ENCODE peak calls at places on chromosomes 4 and X, in seven cellular contexts. H is AG10803, V is endothelial cell, M is stomach, P is hepatocyte, N is mesothelial cell of epicardium, G is kidney. T is an unnamed sample.

GRCh38 chr4:2249526-2249991 is 7.6 kb upstream of the HAUS3 start:
- DNase-seq in H (no peak), V (no peak), M (no peak), P (peak), N (no peak), G (peak), T (no peak)

GRCh38 chrX:65871671-65872311 is 168.1 kb downstream of the VSIG4 start:
- DNase-seq in H (peak), V (peak), M (no peak), P (peak), N (no peak), G (no peak), T (no peak)

GRCh38 chr4:2339458-2340271 is 77.8 kb upstream of the MXD4 start:
- DNase-seq in H (no peak), V (peak), M (peak), P (no peak), N (peak), G (peak), T (no peak)

GRCh38 chr4:186021461-186022167 is 47.3 kb upstream of the TLR3 start:
- DNase-seq in H (peak), V (peak), M (no peak), P (peak), N (peak), G (peak), T (no peak)

GRCh38 chrX:36214924-36215323 is 295.4 kb downstream of the CFAP47 start:
- DNase-seq in H (no peak), V (no peak), M (no peak), P (no peak), N (no peak), G (no peak), T (no peak)

GRCh38 chrX:109709129-109709631 is 23.9 kb downstream of the ACSL4 start:
- DNase-seq in H (peak), V (no peak), M (no peak), P (no peak), N (no peak), G (no peak), T (peak)

GRCh38 chrX:10470009-10470408 is 150.4 kb downstream of the MID1 start:
- DNase-seq in H (no peak), V (no peak), M (no peak), P (no peak), N (no peak), G (no peak), T (no peak)

GRCh38 chr4:186781032-186781917 is 57.6 kb upstream of the FAT1 start:
- DNase-seq in H (peak), V (no peak), M (no peak), P (peak), N (no peak), G (no peak), T (peak)

GRCh38 chr4:140238353-140239041 is 84.5 kb upstream of the MAML3 start:
- DNase-seq in H (peak), V (no peak), M (peak), P (peak), N (peak), G (peak), T (peak)

GRCh38 chr4:182208651-182209050 is 34.6 kb upstream of the TENM3 start:
- DNase-seq in H (no peak), V (no peak), M (no peak), P (no peak), N (no peak), G (no peak), T (no peak)

GRCh38 chr4:153901220-153901619 is 112.3 kb upstream of the SFRP2 start:
- DNase-seq in H (no peak), V (no peak), M (no peak), P (no peak), N (no peak), G (no peak), T (no peak)
- TF ChIP-seq CTCF in H (no peak), V (no peak), M (no peak), P (no peak), N (no peak), G (no peak), T (no peak)

GRCh38 chr4:134867027-134867426 is 665.4 kb upstream of the PABPC4L start:
- DNase-seq in H (no peak), V (no peak), M (no peak), P (no peak), N (no peak), G (no peak), T (no peak)

GRCh38 chr4:134862116-134862515 is 660.5 kb upstream of the PABPC4L start:
- DNase-seq in H (no peak), V (no peak), M (no peak), P (no peak), N (no peak), G (no peak), T (peak)

GRCh38 chr4:134865675-134866074 is 664.1 kb upstream of the PABPC4L start:
- DNase-seq in H (no peak), V (no peak), M (no peak), P (no peak), N (no peak), G (no peak), T (no peak)
- TF ChIP-seq CTCF in H (no peak), V (no peak), M (no peak), P (peak), N (no peak), G (no peak), T (peak)

GRCh38 chr4:8861576-8862279 is 9.9 kb downstream of the HMX1 start:
- DNase-seq in H (no peak), V (no peak), M (no peak), P (no peak), N (no peak), G (no peak), T (no peak)
- TF ChIP-seq CTCF in H (no peak), V (no peak), M (no peak), P (no peak), N (no peak), G (no peak), T (no peak)

GRCh38 chr4:30950737-30951136 is 230.6 kb downstream of the PCDH7 start:
- DNase-seq in H (no peak), V (no peak), M (no peak), P (peak), N (no peak), G (no peak), T (no peak)
- TF ChIP-seq CTCF in H (no peak), V (no peak), M (no peak), P (no peak), N (no peak), G (no peak), T (no peak)

GRCh38 chrX:151151668-151152267 is 24.6 kb upstream of the GPR50 start:
- DNase-seq in H (peak), V (no peak), M (no peak), P (peak), N (no peak), G (no peak), T (peak)
- TF ChIP-seq CTCF in H (peak), V (peak), M (peak), P (peak), N (peak), G (peak), T (peak)

T was measured in HFFc6.